ENCODE peak calls at places on chromosomes 1 and 21, in six cellular contexts. One of them, this sample, is unnamed.

GRCh38 chr1:229221106-229222019 is 49.5 kb upstream of the RAB4A start:
- DNase-seq in neural progenitor cell: no peak
- DNase-seq in thoracic aorta: no peak
- DNase-seq in mucosa of descending colon: no peak
- DNase-seq in sigmoid colon: no peak
- DNase-seq in right lobe of liver: peak; percentile 84
- DNase-seq in this sample: no peak

GRCh38 chr1:191953516-191953915 is 204.7 kb upstream of the RGS18 start:
- DNase-seq in right lobe of liver: no peak
- DNase-seq in mucosa of descending colon: no peak
- DNase-seq in sigmoid colon: no peak
- DNase-seq in neural progenitor cell: no peak
- DNase-seq in thoracic aorta: no peak
- DNase-seq in this sample: no peak

GRCh38 chr21:42375141-42375905 is 9.0 kb upstream of the TFF1 start:
- DNase-seq in sigmoid colon: no peak
- DNase-seq in thoracic aorta: no peak
- DNase-seq in right lobe of liver: peak; percentile 39
- DNase-seq in mucosa of descending colon: peak; percentile 79
- DNase-seq in neural progenitor cell: peak; percentile 21
- DNase-seq in this sample: no peak

GRCh38 chr1:46013566-46013965 is 118.9 kb downstream of the PIK3R3 start:
- DNase-seq in right lobe of liver: no peak
- DNase-seq in neural progenitor cell: no peak
- DNase-seq in mucosa of descending colon: no peak
- DNase-seq in thoracic aorta: no peak
- DNase-seq in sigmoid colon: no peak
- DNase-seq in this sample: no peak

GRCh38 chr1:66048011-66048410 is 255.3 kb downstream of the PDE4B start:
- DNase-seq in mucosa of descending colon: no peak
- DNase-seq in neural progenitor cell: no peak
- DNase-seq in thoracic aorta: no peak
- DNase-seq in sigmoid colon: no peak
- DNase-seq in right lobe of liver: no peak
- DNase-seq in this sample: no peak

GRCh38 chr1:169526998-169527397 is 41.3 kb upstream of the SLC19A2 start:
- DNase-seq in neural progenitor cell: no peak
- DNase-seq in mucosa of descending colon: no peak
- DNase-seq in thoracic aorta: no peak
- DNase-seq in sigmoid colon: no peak
- DNase-seq in right lobe of liver: no peak
- DNase-seq in this sample: no peak

GRCh38 chr21:25453524-25453923 is 153.8 kb downstream of the MRPL39 start:
- DNase-seq in thoracic aorta: no peak
- DNase-seq in sigmoid colon: no peak
- DNase-seq in right lobe of liver: no peak
- DNase-seq in neural progenitor cell: no peak
- DNase-seq in mucosa of descending colon: no peak
- DNase-seq in this sample: no peak

GRCh38 chr1:40712405-40712944 is 21.0 kb downstream of the NFYC start:
- DNase-seq in thoracic aorta: no peak
- DNase-seq in mucosa of descending colon: peak; percentile 45
- DNase-seq in sigmoid colon: no peak
- DNase-seq in neural progenitor cell: no peak
- DNase-seq in right lobe of liver: no peak
- DNase-seq in this sample: no peak

GRCh38 chr21:14722841-14723483 is 176.8 kb upstream of the SAMSN1 start:
- DNase-seq in mucosa of descending colon: no peak
- DNase-seq in right lobe of liver: no peak
- DNase-seq in thoracic aorta: no peak
- DNase-seq in neural progenitor cell: no peak
- DNase-seq in sigmoid colon: no peak
- DNase-seq in this sample: no peak

GRCh38 chr21:20329636-20330035 is 668.6 kb upstream of the NCAM2 start:
- DNase-seq in sigmoid colon: no peak
- DNase-seq in right lobe of liver: no peak
- DNase-seq in thoracic aorta: no peak
- DNase-seq in neural progenitor cell: no peak
- DNase-seq in mucosa of descending colon: no peak
- DNase-seq in this sample: no peak

GRCh38 chr1:168261390-168261789 is 19.3 kb upstream of the TBX19 start:
- DNase-seq in right lobe of liver: no peak
- DNase-seq in mucosa of descending colon: no peak
- DNase-seq in neural progenitor cell: no peak
- DNase-seq in thoracic aorta: no peak
- DNase-seq in sigmoid colon: no peak
- DNase-seq in this sample: no peak

DNA sequence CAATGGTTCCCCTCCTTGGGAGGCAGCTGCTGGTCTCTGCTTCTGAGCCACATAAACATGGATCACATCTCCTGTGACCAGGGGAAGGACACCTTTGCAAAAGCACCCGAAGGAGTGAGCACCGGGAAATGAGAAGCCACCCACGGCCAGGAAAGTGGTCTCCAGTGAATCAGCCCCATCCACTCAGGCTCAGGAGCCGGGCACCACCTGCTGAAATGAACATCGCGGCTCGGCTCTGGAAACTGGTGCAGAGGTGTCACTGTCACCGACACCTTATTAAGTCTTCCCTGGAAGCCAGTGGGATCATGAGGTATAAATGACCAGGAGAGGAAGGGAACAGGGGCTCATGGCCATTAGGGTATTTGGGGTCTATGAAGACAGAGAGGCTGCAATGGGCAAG is 207.2 kb upstream of the C1orf174 start:
- DNase-seq in sigmoid colon: peak; percentile 26
- DNase-seq in thoracic aorta: no peak
- DNase-seq in mucosa of descending colon: no peak
- DNase-seq in right lobe of liver: no peak
- DNase-seq in neural progenitor cell: no peak
- DNase-seq in this sample: no peak
- TF ChIP-seq CTCF in sigmoid colon: no peak
- TF ChIP-seq CTCF in thoracic aorta: no peak
- TF ChIP-seq CTCF in mucosa of descending colon: no peak
- TF ChIP-seq CTCF in right lobe of liver: no peak
- TF ChIP-seq CTCF in neural progenitor cell: no peak
- TF ChIP-seq CTCF in this sample: no peak

GRCh38 chr1:221729771-221730170 is 12.1 kb downstream of the DUSP10 start:
- DNase-seq in mucosa of descending colon: no peak
- DNase-seq in sigmoid colon: no peak
- DNase-seq in right lobe of liver: no peak
- DNase-seq in thoracic aorta: no peak
- DNase-seq in neural progenitor cell: no peak
- DNase-seq in this sample: no peak
- H3K4me3 ChIP-seq in mucosa of descending colon: no peak overlapping the region
- H3K4me3 ChIP-seq in sigmoid colon: no peak overlapping the region
- H3K4me3 ChIP-seq in right lobe of liver: no peak overlapping the region
- H3K4me3 ChIP-seq in thoracic aorta: no peak overlapping the region
- H3K4me3 ChIP-seq in neural progenitor cell: no peak overlapping the region
- H3K4me3 ChIP-seq in this sample: no peak overlapping the region

DNA sequence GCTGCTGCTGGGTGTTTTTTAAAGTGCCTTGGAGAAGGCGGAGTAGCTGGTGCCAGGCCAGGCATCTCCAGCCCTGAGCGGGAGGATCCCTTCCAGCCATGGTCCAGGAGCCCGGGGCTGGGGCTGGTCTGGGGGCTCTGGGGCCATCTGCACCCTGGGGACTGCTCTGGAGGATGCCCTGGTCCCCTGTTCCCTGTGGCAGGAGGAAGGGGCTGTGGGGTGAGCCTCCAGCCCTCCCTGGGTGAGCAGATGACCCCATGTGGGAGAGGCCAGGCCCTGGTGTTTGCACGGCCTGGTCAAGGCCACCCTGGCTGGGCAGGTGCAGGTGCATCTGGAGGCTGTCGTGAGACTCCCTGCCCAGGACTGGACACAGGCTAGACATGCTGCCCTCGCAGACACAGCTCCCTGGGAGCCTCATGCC is 56.7 kb downstream of the SLX9 start:
- DNase-seq in sigmoid colon: peak; percentile 60
- DNase-seq in neural progenitor cell: no peak
- DNase-seq in right lobe of liver: peak; percentile 57
- DNase-seq in thoracic aorta: no peak
- DNase-seq in mucosa of descending colon: peak; percentile 29
- DNase-seq in this sample: no peak
- H3K4me1 ChIP-seq in sigmoid colon: peaks cover 62% of the 10 kb centered on the region
- H3K4me1 ChIP-seq in neural progenitor cell: no peaks in the 10 kb centered on the region
- H3K4me1 ChIP-seq in right lobe of liver: no peaks in the 10 kb centered on the region
- H3K4me1 ChIP-seq in thoracic aorta: peaks cover 43% of the 10 kb centered on the region
- H3K4me1 ChIP-seq in mucosa of descending colon: no peaks in the 10 kb centered on the region
- H3K4me1 ChIP-seq in this sample: peaks cover 38% of the 10 kb centered on the region

GRCh38 chr1:23283660-23284602 is 60.2 kb downstream of the HNRNPR start:
- DNase-seq in mucosa of descending colon: no peak
- DNase-seq in sigmoid colon: no peak
- DNase-seq in right lobe of liver: no peak
- DNase-seq in neural progenitor cell: no peak
- DNase-seq in thoracic aorta: no peak
- DNase-seq in this sample: no peak
- TF ChIP-seq CTCF in mucosa of descending colon: no peak
- TF ChIP-seq CTCF in sigmoid colon: no peak
- TF ChIP-seq CTCF in right lobe of liver: no peak
- TF ChIP-seq CTCF in neural progenitor cell: no peak
- TF ChIP-seq CTCF in thoracic aorta: no peak
- TF ChIP-seq CTCF in this sample: no peak

DNA sequence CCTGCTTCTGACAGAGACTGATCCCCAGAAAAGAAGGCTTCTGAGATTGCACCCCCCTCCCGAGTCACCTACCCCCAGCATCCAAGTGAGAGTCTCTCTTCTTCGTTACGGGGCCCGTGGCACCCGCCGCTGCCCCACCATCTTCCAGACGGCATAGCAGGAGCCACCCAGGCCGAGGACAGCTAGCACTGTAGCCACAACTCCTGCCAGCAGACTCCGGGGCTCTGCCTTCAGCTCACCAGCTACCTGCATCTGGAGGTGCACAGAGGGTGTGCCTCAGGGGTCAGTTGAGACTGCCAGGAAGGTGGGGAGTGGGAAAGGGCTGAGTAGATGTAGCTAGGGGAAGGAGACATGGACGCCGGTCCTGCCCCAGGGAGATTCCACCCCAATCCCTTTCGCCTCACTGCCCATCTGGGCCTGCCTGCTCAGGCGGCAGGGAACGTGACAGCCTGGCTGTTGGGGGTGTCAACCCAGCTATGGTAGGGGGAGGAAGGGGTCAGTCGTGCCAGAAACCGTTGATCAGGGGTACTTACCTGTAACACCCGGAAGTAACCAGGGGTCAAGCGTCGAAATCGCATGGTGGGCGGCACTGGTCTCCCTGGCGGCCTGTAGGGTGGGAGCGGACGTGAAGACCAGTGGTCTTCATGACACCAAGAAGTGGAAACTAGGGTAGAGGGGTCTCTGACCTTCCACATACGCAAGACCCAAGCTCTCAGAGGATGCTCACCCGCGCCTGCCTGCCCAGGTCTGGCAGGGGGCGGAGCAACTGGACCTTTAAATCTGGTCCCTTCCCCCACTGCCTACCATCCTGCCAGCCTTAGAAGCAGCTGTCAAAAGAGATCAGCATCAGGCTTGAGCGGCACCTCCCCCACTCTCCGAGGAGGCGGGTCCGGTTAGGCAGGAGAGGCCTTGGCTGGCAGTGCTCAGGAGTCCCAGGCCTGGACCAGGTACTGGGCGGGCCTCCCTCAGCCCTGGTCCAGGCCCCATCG is at the start of gene ZNF593OS:
- DNase-seq in right lobe of liver: no peak
- DNase-seq in mucosa of descending colon: no peak
- DNase-seq in neural progenitor cell: peak; percentile 80
- DNase-seq in sigmoid colon: no peak
- DNase-seq in thoracic aorta: no peak
- DNase-seq in this sample: no peak
- H3K4me3 ChIP-seq in right lobe of liver: no peak within 1 kb of the TSS
- H3K4me3 ChIP-seq in mucosa of descending colon: no peak within 1 kb of the TSS
- H3K4me3 ChIP-seq in neural progenitor cell: peak within 1 kb of the TSS; percentile 77
- H3K4me3 ChIP-seq in sigmoid colon: peak within 1 kb of the TSS; percentile 84
- H3K4me3 ChIP-seq in thoracic aorta: peak within 1 kb of the TSS; percentile 86
- H3K4me3 ChIP-seq in this sample: peak within 1 kb of the TSS; percentile 90

DNA sequence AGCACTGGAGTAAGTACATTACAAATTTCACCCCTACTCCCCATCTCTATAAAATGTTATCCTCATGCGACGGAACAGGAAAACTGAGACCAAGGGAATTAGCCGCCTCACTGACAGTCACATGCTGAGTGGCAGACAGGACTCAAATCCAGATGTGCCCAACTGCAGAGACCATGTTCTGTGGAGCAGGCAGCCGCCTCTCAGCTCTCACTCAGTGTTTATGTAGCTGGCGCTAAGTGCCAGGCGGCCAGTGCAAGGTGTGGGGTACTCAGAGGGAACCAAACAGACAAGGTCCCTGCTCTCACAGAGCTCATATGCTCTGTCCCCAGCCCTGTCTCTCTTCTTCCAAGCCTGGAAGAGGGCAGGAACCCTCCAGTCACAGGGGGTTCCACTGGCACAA is 5.1 kb downstream of the CAPZB start:
- DNase-seq in neural progenitor cell: no peak
- DNase-seq in mucosa of descending colon: no peak
- DNase-seq in right lobe of liver: no peak
- DNase-seq in thoracic aorta: no peak
- DNase-seq in sigmoid colon: no peak
- DNase-seq in this sample: no peak
- H3K4me1 ChIP-seq in neural progenitor cell: peaks cover 40% of the 10 kb centered on the region
- H3K4me1 ChIP-seq in mucosa of descending colon: peaks cover 66% of the 10 kb centered on the region
- H3K4me1 ChIP-seq in right lobe of liver: no peaks in the 10 kb centered on the region
- H3K4me1 ChIP-seq in thoracic aorta: peaks cover 91% of the 10 kb centered on the region
- H3K4me1 ChIP-seq in sigmoid colon: peaks cover 94% of the 10 kb centered on the region
- H3K4me1 ChIP-seq in this sample: peaks cover 73% of the 10 kb centered on the region

GRCh38 chr1:9655836-9656235 is 4.3 kb downstream of the PIK3CD start:
- DNase-seq in sigmoid colon: no peak
- DNase-seq in thoracic aorta: no peak
- DNase-seq in neural progenitor cell: no peak
- DNase-seq in right lobe of liver: no peak
- DNase-seq in mucosa of descending colon: no peak
- DNase-seq in this sample: no peak

GRCh38 chr1:9655127-9655723 is 3.7 kb downstream of the PIK3CD start:
- DNase-seq in mucosa of descending colon: no peak
- DNase-seq in sigmoid colon: no peak
- DNase-seq in neural progenitor cell: no peak
- DNase-seq in right lobe of liver: no peak
- DNase-seq in thoracic aorta: no peak
- DNase-seq in this sample: no peak

GRCh38 chr1:9659328-9659727 is 7.8 kb downstream of the PIK3CD start:
- DNase-seq in right lobe of liver: no peak
- DNase-seq in neural progenitor cell: no peak
- DNase-seq in thoracic aorta: no peak
- DNase-seq in sigmoid colon: no peak
- DNase-seq in mucosa of descending colon: no peak
- DNase-seq in this sample: no peak

GRCh38 chr1:9658186-9658585 is 6.7 kb downstream of the PIK3CD start:
- DNase-seq in mucosa of descending colon: no peak
- DNase-seq in neural progenitor cell: no peak
- DNase-seq in right lobe of liver: no peak
- DNase-seq in sigmoid colon: no peak
- DNase-seq in thoracic aorta: no peak
- DNase-seq in this sample: no peak

GRCh38 chr1:9657521-9658032 is 6.0 kb downstream of the PIK3CD start:
- DNase-seq in right lobe of liver: no peak
- DNase-seq in sigmoid colon: no peak
- DNase-seq in neural progenitor cell: no peak
- DNase-seq in thoracic aorta: no peak
- DNase-seq in mucosa of descending colon: no peak
- DNase-seq in this sample: no peak
- TF ChIP-seq CTCF in right lobe of liver: no peak
- TF ChIP-seq CTCF in sigmoid colon: no peak
- TF ChIP-seq CTCF in neural progenitor cell: no peak
- TF ChIP-seq CTCF in thoracic aorta: no peak
- TF ChIP-seq CTCF in mucosa of descending colon: no peak
- TF ChIP-seq CTCF in this sample: no peak

GRCh38 chr1:205809942-205810345 is 3.1 kb downstream of the SLC41A1 start:
- DNase-seq in mucosa of descending colon: no peak
- DNase-seq in sigmoid colon: no peak
- DNase-seq in neural progenitor cell: no peak
- DNase-seq in right lobe of liver: no peak
- DNase-seq in thoracic aorta: no peak
- DNase-seq in this sample: no peak
- H3K4me3 ChIP-seq in mucosa of descending colon: no peak overlapping the region
- H3K4me3 ChIP-seq in sigmoid colon: no peak overlapping the region
- H3K4me3 ChIP-seq in neural progenitor cell: no peak overlapping the region
- H3K4me3 ChIP-seq in right lobe of liver: no peak overlapping the region
- H3K4me3 ChIP-seq in thoracic aorta: peak overlapping the region; percentile 90
- H3K4me3 ChIP-seq in this sample: peak overlapping the region; percentile 94

This sample was measured in ascending aorta.